ENCODE peak calls at places on chromosome 2, in seven cellular contexts. Q is transverse colon, J is Calu3, N is lower lobe of right lung, A is GM23338, F is ovary, H is HCT116. U is an unnamed sample.

GRCh38 chr2:29829841-29830240 is 91.5 kb downstream of the ALK start:
- DNase-seq in Q (no peak), J (no peak), N (no peak), A (no peak), F (no peak), H (no peak), U (no peak)

GRCh38 chr2:154370873-154371272 is 327.6 kb upstream of the KCNJ3 start:
- DNase-seq in Q (no peak), J (no peak), N (no peak), A (peak), F (no peak), H (no peak), U (no peak)

GRCh38 chr2:202009019-202009481 is 24.6 kb upstream of the FZD7 start:
- DNase-seq in Q (no peak), J (no peak), N (no peak), A (no peak), F (no peak), H (no peak), U (no peak)

GRCh38 chr2:33134086-33134763 is 187.5 kb downstream of the LTBP1 start:
- DNase-seq in Q (peak), J (peak), N (no peak), A (peak), F (peak), H (peak), U (peak)

GRCh38 chr2:27681844-27682243 is 18.2 kb downstream of the SLC4A1AP start:
- DNase-seq in Q (no peak), J (peak), N (no peak), A (no peak), F (no peak), H (no peak), U (peak)

GRCh38 chr2:8049111-8049720 is 632.6 kb upstream of the ID2 start:
- DNase-seq in Q (no peak), J (no peak), N (no peak), A (no peak), F (no peak), H (no peak), U (peak)

GRCh38 chr2:220531216-220531615 is 903.8 kb downstream of the SLC4A3 start:
- DNase-seq in Q (no peak), J (no peak), N (no peak), A (no peak), F (no peak), H (no peak), U (peak)

GRCh38 chr2:7450188-7451156 is 533.3 kb downstream of the RNF144A start:
- DNase-seq in Q (no peak), J (no peak), N (no peak), A (no peak), F (no peak), H (no peak), U (no peak)

GRCh38 chr2:18063826-18064485 is 185.5 kb downstream of the KCNS3 start:
- DNase-seq in Q (no peak), J (no peak), N (no peak), A (no peak), F (no peak), H (no peak), U (no peak)

GRCh38 chr2:178225011-178225817 is 30.9 kb downstream of the OSBPL6 start:
- DNase-seq in Q (no peak), J (no peak), N (no peak), A (no peak), F (no peak), H (no peak), U (no peak)

GRCh38 chr2:164457271-164457670 is 164.0 kb downstream of the GRB14 start:
- DNase-seq in Q (no peak), J (no peak), N (no peak), A (no peak), F (no peak), H (no peak), U (no peak)

GRCh38 chr2:215833531-215834162 is 179.7 kb downstream of the MREG start:
- DNase-seq in Q (no peak), J (peak), N (no peak), A (peak), F (no peak), H (peak), U (peak)

GRCh38 chr2:234826676-234827075 is 125.1 kb upstream of the SH3BP4 start:
- DNase-seq in Q (no peak), J (no peak), N (no peak), A (no peak), F (no peak), H (no peak), U (no peak)

GRCh38 chr2:24203029-24203786 is 28.4 kb downstream of the FAM228A start:
- DNase-seq in Q (no peak), J (no peak), N (no peak), A (peak), F (no peak), H (no peak), U (no peak)

GRCh38 chr2:150618215-150618905 is 130.9 kb upstream of the RND3 start:
- DNase-seq in Q (no peak), J (no peak), N (no peak), A (no peak), F (no peak), H (no peak), U (peak)

GRCh38 chr2:24920813-24921441 is 890 bp upstream of the ADCY3 start:
- DNase-seq in Q (no peak), J (peak), N (no peak), A (peak), F (no peak), H (no peak), U (peak)

GRCh38 chr2:18651842-18652774 is 62.7 kb upstream of the NT5C1B start:
- DNase-seq in Q (no peak), J (no peak), N (no peak), A (no peak), F (no peak), H (no peak), U (no peak)

GRCh38 chr2:223918671-223919134 is 26.4 kb downstream of the WDFY1 start:
- DNase-seq in Q (no peak), J (no peak), N (peak), A (no peak), F (no peak), H (no peak), U (no peak)

GRCh38 chr2:142920579-142920978 is 43.1 kb downstream of the KYNU start:
- DNase-seq in Q (no peak), J (no peak), N (no peak), A (no peak), F (no peak), H (no peak), U (peak)

GRCh38 chr2:227301523-227301922 is 23.5 kb upstream of the MFF start:
- DNase-seq in Q (no peak), J (no peak), N (no peak), A (no peak), F (no peak), H (no peak), U (no peak)

GRCh38 chr2:209648714-209649113 is 122.9 kb upstream of the UNC80 start:
- DNase-seq in Q (no peak), J (no peak), N (no peak), A (peak), F (no peak), H (no peak), U (no peak)

GRCh38 chr2:27728081-27728858 is 43.2 kb upstream of the MRPL33 start:
- DNase-seq in Q (no peak), J (no peak), N (no peak), A (no peak), F (no peak), H (no peak), U (no peak)

GRCh38 chr2:138502253-138503086 is 900 bp downstream of the SPOPL start:
- DNase-seq in Q (no peak), J (no peak), N (no peak), A (peak), F (no peak), H (no peak), U (peak)

GRCh38 chr2:6919912-6920905 is 3.0 kb downstream of the RNF144A start:
- DNase-seq in Q (no peak), J (no peak), N (no peak), A (peak), F (no peak), H (no peak), U (no peak)

GRCh38 chr2:85009019-85009618 is 38.2 kb downstream of the KCMF1 start:
- DNase-seq in Q (no peak), J (no peak), N (no peak), A (no peak), F (no peak), H (no peak), U (peak)

GRCh38 chr2:6506311-6507258 is 359.1 kb downstream of the CMPK2 start:
- DNase-seq in Q (peak), J (peak), N (no peak), A (no peak), F (no peak), H (peak), U (peak)

GRCh38 chr2:95317123-95317500 is 20.0 kb downstream of the KCNIP3 start:
- DNase-seq in Q (no peak), J (no peak), N (no peak), A (no peak), F (no peak), H (no peak), U (no peak)

GRCh38 chr2:74551942-74552913 is 1.5 kb downstream of the LOXL3 start:
- DNase-seq in Q (no peak), J (no peak), N (no peak), A (no peak), F (no peak), H (no peak), U (no peak)

GRCh38 chr2:172693037-172693436 is 42.6 kb upstream of the RAPGEF4 start:
- DNase-seq in Q (peak), J (peak), N (no peak), A (no peak), F (no peak), H (peak), U (peak)

GRCh38 chr2:148702475-148702874 is 57.9 kb downstream of the EPC2 start:
- DNase-seq in Q (no peak), J (no peak), N (no peak), A (no peak), F (no peak), H (no peak), U (no peak)

GRCh38 chr2:231482806-231483391 is 18.6 kb upstream of the NCL start:
- DNase-seq in Q (peak), J (peak), N (peak), A (peak), F (peak), H (no peak), U (peak)

GRCh38 chr2:165450141-165450540 is 19.4 kb upstream of the CSRNP3 start:
- DNase-seq in Q (no peak), J (no peak), N (no peak), A (no peak), F (no peak), H (no peak), U (no peak)

GRCh38 chr2:58553937-58554336 is 312.8 kb upstream of the FANCL start:
- DNase-seq in Q (no peak), J (peak), N (no peak), A (peak), F (no peak), H (peak), U (peak)

GRCh38 chr2:8657423-8658062 is 24.3 kb upstream of the ID2 start:
- DNase-seq in Q (no peak), J (no peak), N (no peak), A (no peak), F (no peak), H (no peak), U (no peak)

GRCh38 chr2:21454839-21455238 is 331.1 kb downstream of the TDRD15 start:
- DNase-seq in Q (no peak), J (no peak), N (no peak), A (no peak), F (no peak), H (no peak), U (no peak)

GRCh38 chr2:98175811-98176210 is 88.8 kb downstream of the VWA3B start:
- DNase-seq in Q (peak), J (no peak), N (no peak), A (peak), F (no peak), H (peak), U (no peak)

GRCh38 chr2:109244750-109245382 is 115.9 kb downstream of the SH3RF3 start:
- DNase-seq in Q (no peak), J (no peak), N (no peak), A (no peak), F (no peak), H (no peak), U (no peak)

GRCh38 chr2:1992280-1992679 is 248.0 kb upstream of the PXDN start:
- DNase-seq in Q (no peak), J (no peak), N (no peak), A (no peak), F (no peak), H (no peak), U (no peak)

GRCh38 chr2:191243154-191243553 is 2.0 kb upstream of the MYO1B start:
- DNase-seq in Q (no peak), J (no peak), N (no peak), A (no peak), F (no peak), H (no peak), U (no peak)

GRCh38 chr2:191245869-191246531 is 796 bp downstream of the MYO1B start:
- DNase-seq in Q (peak), J (peak), N (peak), A (peak), F (peak), H (peak), U (peak)

GRCh38 chr2:191246820-191247380 is 1.7 kb downstream of the MYO1B start:
- DNase-seq in Q (no peak), J (no peak), N (no peak), A (no peak), F (peak), H (no peak), U (no peak)

GRCh38 chr2:191244350-191244749 is 854 bp upstream of the MYO1B start:
- DNase-seq in Q (no peak), J (no peak), N (no peak), A (no peak), F (no peak), H (no peak), U (peak)

GRCh38 chr2:191245046-191245868 is at the start of gene MYO1B:
- DNase-seq in Q (peak), J (peak), N (peak), A (peak), F (peak), H (peak), U (peak)
- TF ChIP-seq CTCF in Q (peak), J (peak), N (peak), A (peak), F (peak), H (peak), U (peak)

GRCh38 chr2:189698020-189698887 is 23.8 kb downstream of the ANKAR start:
- DNase-seq in Q (peak), J (no peak), N (no peak), A (peak), F (no peak), H (peak), U (peak)
- TF ChIP-seq CTCF in Q (peak), J (peak), N (peak), A (peak), F (no peak), H (peak), U (peak)

GRCh38 chr2:102251042-102251848 is 60.1 kb upstream of the IL1RL1 start:
- DNase-seq in Q (peak), J (peak), N (peak), A (peak), F (peak), H (no peak), U (peak)
- TF ChIP-seq CTCF in Q (peak), J (peak), N (peak), A (peak), F (no peak), H (no peak), U (peak)

GRCh38 chr2:238898534-238899281 is 50.8 kb downstream of the TWIST2 start:
- DNase-seq in Q (no peak), J (no peak), N (no peak), A (no peak), F (peak), H (no peak), U (no peak)
- TF ChIP-seq CTCF in Q (no peak), J (no peak), N (no peak), A (no peak), F (no peak), H (no peak), U (no peak)

DNA sequence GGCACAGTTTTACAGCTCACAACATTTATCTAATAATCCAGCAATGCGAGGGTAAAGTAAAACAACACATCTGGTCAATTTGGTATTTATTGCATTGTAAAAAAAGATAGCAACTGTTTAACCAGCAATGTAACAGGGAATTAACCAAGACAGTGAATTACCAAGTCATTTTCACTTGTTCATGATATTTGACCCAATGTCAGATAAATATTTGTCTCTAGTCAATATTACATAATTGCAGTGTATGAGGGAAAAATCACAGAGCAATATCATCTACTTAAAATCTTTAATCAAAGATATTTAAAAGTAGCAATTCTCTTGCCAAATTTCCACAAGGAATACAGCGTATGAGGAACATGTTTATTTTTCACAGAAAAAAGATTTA is 1265.1 kb upstream of the CHAC2 start:
- DNase-seq in Q (no peak), J (no peak), N (no peak), A (no peak), F (no peak), H (no peak), U (no peak)
- TF ChIP-seq CTCF in Q (no peak), J (no peak), N (no peak), A (no peak), F (no peak), H (no peak), U (no peak)

GRCh38 chr2:100923461-100924020 is 78.5 kb upstream of the RPL31 start:
- DNase-seq in Q (no peak), J (no peak), N (no peak), A (no peak), F (no peak), H (no peak), U (no peak)

GRCh38 chr2:100921685-100922161 is 80.4 kb upstream of the RPL31 start:
- DNase-seq in Q (no peak), J (no peak), N (no peak), A (no peak), F (no peak), H (no peak), U (peak)

GRCh38 chr2:100924122-100924519 is 78.0 kb upstream of the RPL31 start:
- DNase-seq in Q (no peak), J (no peak), N (no peak), A (no peak), F (no peak), H (no peak), U (no peak)

GRCh38 chr2:100924520-100925451 is 77.3 kb upstream of the RPL31 start:
- DNase-seq in Q (peak), J (no peak), N (no peak), A (no peak), F (no peak), H (no peak), U (no peak)

GRCh38 chr2:100919316-100919715 is 82.8 kb upstream of the RPL31 start:
- DNase-seq in Q (no peak), J (no peak), N (no peak), A (peak), F (no peak), H (no peak), U (no peak)
- TF ChIP-seq CTCF in Q (no peak), J (no peak), N (peak), A (peak), F (no peak), H (no peak), U (peak)

DNA sequence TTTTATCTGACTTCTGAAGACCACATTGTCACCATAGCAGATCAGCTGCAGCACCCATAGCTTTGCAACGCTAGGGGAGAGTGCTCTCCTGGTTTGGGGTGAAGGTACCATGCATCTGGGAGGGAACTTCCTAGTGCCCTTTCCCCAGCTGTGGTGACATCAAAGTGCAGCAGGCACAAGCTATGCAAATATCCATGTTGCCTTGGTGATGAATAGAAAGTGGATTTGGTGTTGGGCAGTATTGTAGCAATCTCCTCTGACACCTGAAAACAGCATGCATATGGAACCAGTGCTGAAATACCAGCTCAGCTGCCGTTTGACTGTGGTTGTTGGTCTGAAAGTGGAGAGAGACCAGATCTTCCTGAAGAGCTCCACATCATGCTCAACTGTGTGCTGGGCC is 37.1 kb downstream of the BCL2L11 start:
- DNase-seq in Q (peak), J (no peak), N (no peak), A (no peak), F (no peak), H (no peak), U (no peak)
- TF ChIP-seq CTCF in Q (no peak), J (no peak), N (no peak), A (no peak), F (no peak), H (no peak), U (no peak)

DNA sequence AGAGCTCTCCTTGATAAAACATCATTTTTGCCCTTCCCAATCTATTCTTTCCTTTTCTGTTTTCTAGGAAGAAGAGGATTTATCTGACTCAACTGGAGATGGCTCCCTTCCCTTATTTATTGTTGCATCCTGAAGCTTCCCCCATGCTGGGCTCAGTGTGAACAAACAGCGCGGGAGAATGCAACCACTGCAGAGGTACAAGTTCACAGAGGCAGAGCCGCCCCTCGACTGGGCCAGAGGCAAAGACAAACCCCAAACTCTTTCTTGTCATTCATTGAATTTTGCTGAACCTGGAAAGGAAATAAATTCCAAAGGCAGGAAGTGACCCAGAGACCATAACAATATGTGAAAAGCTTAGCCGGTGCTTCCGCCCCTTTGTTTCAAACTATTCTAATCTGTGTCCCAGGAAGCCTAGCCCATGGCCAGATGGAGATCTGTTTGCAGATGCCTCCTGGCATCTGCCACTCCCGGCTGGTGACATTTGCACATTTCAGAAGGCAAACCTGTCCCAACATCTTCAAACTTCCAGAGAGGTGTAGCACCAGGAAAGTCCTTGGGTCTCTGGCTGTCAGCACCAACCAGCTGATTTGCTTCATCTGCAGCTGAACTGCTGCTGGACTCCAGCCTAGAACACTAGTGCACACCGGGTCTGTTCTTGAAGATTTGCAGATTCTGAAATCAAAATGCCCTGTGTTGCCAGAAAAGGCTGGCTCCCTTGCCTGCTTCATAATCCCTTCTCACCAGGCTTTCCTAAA is 79.4 kb upstream of the MAP4K3 start:
- DNase-seq in Q (peak), J (no peak), N (no peak), A (peak), F (peak), H (no peak), U (no peak)
- TF ChIP-seq CTCF in Q (no peak), J (no peak), N (no peak), A (peak), F (no peak), H (no peak), U (no peak)

DNA sequence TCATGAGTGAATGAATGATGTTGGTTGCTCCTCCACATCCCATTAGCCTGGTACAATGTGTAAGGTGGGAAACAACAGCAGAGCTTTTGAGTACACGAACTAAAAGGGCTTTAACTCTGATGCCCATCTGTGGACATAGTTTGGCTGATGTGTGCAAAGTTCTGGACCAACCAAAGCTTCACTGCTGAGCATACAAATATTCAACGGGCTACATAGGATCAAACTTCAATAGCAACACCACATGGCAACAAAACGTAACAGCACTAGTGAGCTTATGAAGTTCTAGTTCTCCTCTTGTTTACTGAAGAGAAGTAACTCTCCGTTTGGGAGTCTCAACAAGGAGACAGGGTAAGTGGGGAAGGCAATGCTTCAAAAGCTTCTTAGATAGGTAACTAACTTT is 20.4 kb downstream of the STAM2 start:
- DNase-seq in Q (no peak), J (no peak), N (no peak), A (no peak), F (no peak), H (no peak), U (peak)
- TF ChIP-seq CTCF in Q (no peak), J (no peak), N (no peak), A (no peak), F (no peak), H (no peak), U (no peak)

GRCh38 chr2:42931147-42931817 is 138.9 kb upstream of the HAAO start:
- DNase-seq in Q (peak), J (no peak), N (no peak), A (peak), F (no peak), H (no peak), U (no peak)
- TF ChIP-seq CTCF in Q (no peak), J (no peak), N (peak), A (peak), F (no peak), H (peak), U (peak)